ENCODE peak calls at places on chromosomes 13 and 19, in four cellular contexts. M is HepG2, B is K562, V is H1. O is an unnamed sample.

GRCh38 chr13:21673592-21674270 is 2.9 kb downstream of the FGF9 start:
- DNase-seq in B (peak), M (no peak), V (no peak), O (peak)

GRCh38 chr19:45901432-45901903 is 945 bp downstream of the MYPOP start:
- DNase-seq in B (no peak), V (no peak), M (no peak), O (no peak)

GRCh38 chr19:35059799-35060091 is 18.2 kb downstream of the HPN start:
- DNase-seq in V (no peak), M (no peak), B (no peak), O (no peak)

GRCh38 chr19:33988601-33989000 is 183.7 kb upstream of the LSM14A start:
- DNase-seq in M (no peak), B (no peak), V (no peak), O (no peak)

GRCh38 chr13:28464861-28465260 is 30.1 kb downstream of the FLT1 start:
- DNase-seq in B (no peak), V (no peak), M (no peak), O (no peak)

GRCh38 chr13:36850790-36851438 is 31.9 kb downstream of the RFXAP start:
- DNase-seq in M (peak), B (peak), V (no peak), O (no peak)

GRCh38 chr19:56217039-56217949 is 15.2 kb downstream of the ZSCAN5C start:
- DNase-seq in B (no peak), V (peak), M (no peak), O (no peak)

GRCh38 chr19:49779731-49780578 is 13.2 kb downstream of the AP2A1 start:
- DNase-seq in M (no peak), B (no peak), V (no peak), O (no peak)

GRCh38 chr13:23547000-23547590 is 23.1 kb upstream of the TNFRSF19 start:
- DNase-seq in V (peak), B (no peak), M (no peak), O (no peak)

GRCh38 chr19:55383279-55383788 is 758 bp downstream of the TMEM238 start:
- DNase-seq in B (no peak), M (no peak), V (no peak), O (no peak)

GRCh38 chr19:4909172-4909896 is at the start of gene UHRF1:
- DNase-seq in B (peak), M (peak), V (no peak), O (peak)

GRCh38 chr13:112441779-112442310 is 65.7 kb downstream of the SPACA7 start:
- DNase-seq in V (no peak), M (no peak), B (no peak), O (no peak)

GRCh38 chr13:91296011-91296410 is 51.5 kb upstream of the MIR17HG start:
- DNase-seq in V (no peak), B (no peak), M (no peak), O (no peak)

GRCh38 chr19:29596080-29596479 is 10.0 kb upstream of the POP4 start:
- DNase-seq in B (peak), M (no peak), V (no peak), O (no peak)

GRCh38 chr19:14595558-14595957 is 12.7 kb downstream of the CLEC17A start:
- DNase-seq in V (no peak), B (no peak), M (no peak), O (no peak)

GRCh38 chr19:48637948-48638830 is 1.0 kb upstream of the DBP start:
- DNase-seq in B (peak), V (peak), M (peak), O (peak)

GRCh38 chr13:98217597-98217996 is 40.5 kb upstream of the RNF113B start:
- DNase-seq in B (no peak), M (no peak), V (no peak), O (no peak)

GRCh38 chr19:2247433-2248101 is 1.6 kb upstream of the AMH start:
- DNase-seq in M (no peak), V (no peak), B (no peak), O (no peak)

GRCh38 chr13:21616880-21617279 is 12.9 kb upstream of the MICU2 start:
- DNase-seq in V (no peak), M (peak), B (peak), O (no peak)

GRCh38 chr13:110463876-110464510 is 97.5 kb downstream of the RAB20 start:
- DNase-seq in M (no peak), V (no peak), B (no peak), O (no peak)

GRCh38 chr19:17236414-17236716 is 9.4 kb downstream of the NR2F6 start:
- DNase-seq in B (no peak), V (no peak), M (no peak), O (no peak)

GRCh38 chr13:20492641-20493040 is 33.0 kb downstream of the CRYL1 start:
- DNase-seq in M (peak), B (peak), V (no peak), O (peak)

DNA sequence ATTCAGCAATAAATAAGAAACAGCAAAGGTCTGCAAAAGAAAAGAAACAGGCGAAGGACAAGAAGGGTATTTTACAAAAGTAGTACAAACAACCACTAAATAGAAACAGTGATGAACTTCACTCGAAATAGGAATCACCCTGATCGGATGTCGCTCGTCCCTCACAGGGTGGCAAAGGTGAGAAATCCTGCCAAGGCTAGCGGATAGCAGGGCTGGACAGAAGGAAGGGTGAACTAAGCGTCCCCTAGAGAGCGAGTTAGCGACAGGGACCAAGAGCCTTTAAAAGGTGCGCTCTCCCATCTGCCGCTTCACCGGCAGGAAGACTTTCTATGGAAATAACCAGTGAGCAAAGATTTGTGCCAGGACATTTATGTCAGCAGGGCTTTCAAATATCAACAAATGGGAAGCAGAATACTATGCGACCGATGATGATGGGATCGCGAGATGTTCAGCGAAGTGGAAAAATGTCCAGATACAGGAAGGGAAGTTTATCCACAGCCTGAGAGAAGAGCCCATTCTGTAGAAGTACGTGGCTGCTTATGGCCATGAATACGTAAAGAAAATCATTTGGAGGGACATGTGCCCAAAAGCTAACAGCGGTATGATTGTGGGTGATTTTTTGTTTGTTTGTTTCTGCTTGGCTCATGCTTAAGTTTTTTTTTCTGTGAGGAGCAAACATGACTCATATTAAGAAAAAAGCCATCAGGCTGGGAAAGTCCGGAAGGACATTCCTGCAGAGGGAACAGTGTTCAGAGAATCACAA is 18.9 kb downstream of the ELAVL1 start:
- DNase-seq in M (no peak), V (no peak), B (no peak), O (no peak)
- TF ChIP-seq RFX5 in M (no peak), V (no peak), B (no peak), O (no peak)

DNA sequence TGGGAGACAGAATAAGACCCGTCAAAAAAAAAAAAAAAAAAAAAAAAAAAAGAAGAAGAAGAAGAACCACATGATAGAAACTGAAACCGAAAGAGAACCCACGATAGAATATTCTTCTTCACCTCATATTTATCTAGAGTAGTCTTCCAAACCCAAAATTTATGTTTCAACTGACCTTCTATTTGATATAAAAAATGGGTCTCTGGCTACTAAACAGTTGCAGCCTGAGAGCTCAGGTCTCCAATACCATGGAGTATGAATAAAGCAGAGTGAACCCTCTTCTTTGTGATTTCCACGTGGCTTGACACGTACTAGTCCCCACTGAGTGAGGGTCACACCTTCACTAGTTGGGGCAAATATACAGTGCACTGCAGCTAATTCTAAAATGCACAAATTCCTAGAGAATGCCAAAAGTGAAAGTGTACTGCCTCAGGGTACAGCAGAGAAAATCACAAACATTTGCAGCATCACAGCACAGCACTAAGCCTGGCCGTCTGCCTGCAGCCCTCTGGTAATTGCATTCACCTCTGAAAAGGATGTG is 30.8 kb upstream of the RFC3 start:
- DNase-seq in B (no peak), V (no peak), M (no peak), O (no peak)
- TF ChIP-seq RNF2 in B (no peak), V (no peak), M (no peak), O (no peak)

DNA sequence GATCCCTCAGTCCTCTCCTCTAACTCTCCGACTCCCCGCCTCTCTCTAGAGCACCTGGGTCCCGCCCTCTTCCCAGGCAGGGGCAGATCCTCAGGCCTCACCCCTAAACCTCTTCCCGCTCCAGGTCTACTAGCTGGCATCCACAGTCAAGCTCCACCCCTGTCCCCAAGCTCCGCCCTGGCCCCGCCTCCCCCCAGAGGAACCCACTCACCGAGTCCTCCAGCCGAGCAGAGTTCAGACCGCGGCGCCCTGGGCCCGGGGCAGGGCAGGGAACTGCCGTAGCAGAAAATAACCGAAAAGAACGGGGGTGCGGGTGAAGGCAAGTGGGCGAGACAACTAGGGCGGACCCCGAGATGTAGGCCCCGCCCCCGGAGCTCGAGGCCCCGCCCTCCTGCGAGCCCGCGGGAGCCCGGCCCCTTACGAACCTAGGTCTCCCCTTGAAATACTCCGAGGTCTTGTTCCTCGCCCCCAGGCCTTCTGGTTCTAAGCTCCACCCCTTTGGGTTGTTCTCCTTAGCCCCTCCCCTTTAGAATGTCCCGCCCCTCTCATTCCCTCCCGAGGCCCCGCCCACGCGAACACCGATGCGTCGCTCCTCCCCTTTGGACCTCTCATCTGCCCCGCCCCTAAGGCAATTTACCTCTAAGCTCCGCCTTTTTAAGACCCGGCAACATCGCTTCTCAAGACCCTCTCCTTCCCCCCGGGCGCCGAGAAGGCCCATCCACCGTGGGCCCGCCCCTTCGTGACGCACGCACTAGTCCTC is at the start of gene GGN:
- DNase-seq in V (peak), B (peak), M (peak), O (peak)
- TF ChIP-seq POLR2A in V (no peak), B (no peak), M (peak), O (no peak)

GRCh38 chr13:32828711-32829110 is 187.5 kb upstream of the KL start:
- DNase-seq in B (no peak), V (no peak), M (no peak), O (no peak)

GRCh38 chr13:32825481-32825880 is 190.7 kb upstream of the KL start:
- DNase-seq in V (no peak), M (no peak), B (no peak), O (no peak)

GRCh38 chr13:32829269-32829668 is 187.0 kb upstream of the KL start:
- DNase-seq in M (no peak), V (no peak), B (no peak), O (no peak)

GRCh38 chr13:32830632-32831031 is 185.6 kb upstream of the KL start:
- DNase-seq in M (no peak), B (no peak), V (no peak), O (no peak)

GRCh38 chr13:32829676-32830091 is 186.5 kb upstream of the KL start:
- DNase-seq in M (no peak), B (no peak), V (peak), O (peak)
- TF ChIP-seq RFX5 in M (no peak), B (no peak), V (no peak), O (no peak)

GRCh38 chr19:39792999-39793546 is 14.4 kb downstream of the LEUTX start:
- DNase-seq in B (peak), V (peak), M (peak), O (peak)
- TF ChIP-seq RNF2 in B (no peak), V (no peak), M (no peak), O (no peak)

DNA sequence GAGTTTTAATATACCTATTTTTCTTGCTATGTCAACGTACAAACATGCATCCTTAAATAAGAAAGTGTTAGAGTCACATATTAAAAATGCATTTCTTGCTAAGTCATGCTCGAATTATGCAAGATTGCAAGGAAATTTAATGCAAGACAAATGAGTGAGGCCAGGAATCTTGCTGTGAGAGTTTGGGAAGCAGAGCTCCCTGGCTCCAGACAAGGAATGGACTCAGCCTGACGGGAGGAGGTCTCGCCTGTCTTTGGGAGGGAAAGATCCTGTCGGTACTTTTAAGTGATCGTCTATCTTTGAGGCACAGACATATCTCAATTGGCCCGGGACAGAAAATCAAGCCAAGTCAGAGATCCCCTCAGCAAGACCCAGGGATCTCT is 39.2 kb downstream of the RFX2 start:
- DNase-seq in B (no peak), M (no peak), V (no peak), O (no peak)
- TF ChIP-seq POLR2A in B (no peak), M (no peak), V (no peak), O (no peak)

O was measured in A549.